ENCODE peak calls at places on chromosomes 12 and 14, in ten cellular contexts. E, J, V, L, G, U, W, Y, K and I are unnamed samples.
A peak's percentile ranks its signal among the peaks of the same experiment; 100 is the strongest.

GRCh38 chr12:1523046-1523445 is 71.3 kb downstream of the FBXL14 start:
- DNase-seq in E (no peak), J (no peak), V (no peak), L (no peak), G (peak; percentile 24), U (no peak), W (no peak), Y (no peak), K (no peak), I (no peak)

GRCh38 chr12:109588461-109589239 is 15.1 kb downstream of the MVK start:
- DNase-seq in E (no peak), J (no peak), V (no peak), L (no peak), G (no peak), U (no peak), W (no peak), Y (peak; percentile 63), K (no peak), I (no peak)

GRCh38 chr14:69685716-69686115 is 74.3 kb downstream of the SUSD6 start:
- DNase-seq in E (no peak), J (peak; percentile 60), V (peak; percentile 67), L (peak; percentile 75), G (no peak), U (peak; percentile 72), W (no peak), Y (peak; percentile 84), K (no peak), I (no peak)

GRCh38 chr12:42636993-42637392 is 47.4 kb upstream of the PRICKLE1 start:
- DNase-seq in E (no peak), J (no peak), V (no peak), L (no peak), G (no peak), U (no peak), W (no peak), Y (no peak), K (no peak), I (no peak)

GRCh38 chr14:92986254-92987147 is 63.6 kb downstream of the CHGA start:
- DNase-seq in E (no peak), J (peak; percentile 28), V (peak; percentile 24), L (peak; percentile 76), G (no peak), U (peak; percentile 47), W (peak; percentile 53), Y (peak; percentile 28), K (no peak), I (no peak)

GRCh38 chr12:76020281-76020680 is 11.3 kb downstream of the PHLDA1 start:
- DNase-seq in E (no peak), J (peak; percentile 91), V (peak; percentile 73), L (peak; percentile 91), G (peak; percentile 86), U (peak; percentile 88), W (peak; percentile 39), Y (peak; percentile 50), K (no peak), I (no peak)

GRCh38 chr14:67690011-67690410 is 5.6 kb downstream of the RDH11 start:
- DNase-seq in E (no peak), J (no peak), V (no peak), L (no peak), G (no peak), U (no peak), W (no peak), Y (no peak), K (no peak), I (no peak)

GRCh38 chr12:6778212-6778570 is 5.9 kb downstream of the LAG3 start:
- DNase-seq in E (no peak), J (no peak), V (peak; percentile 37), L (peak; percentile 34), G (no peak), U (peak; percentile 26), W (no peak), Y (no peak), K (no peak), I (no peak)

GRCh38 chr14:104878582-104878981 is 13.5 kb downstream of the CEP170B start:
- DNase-seq in E (no peak), J (no peak), V (no peak), L (no peak), G (no peak), U (no peak), W (no peak), Y (peak; percentile 30), K (no peak), I (no peak)

GRCh38 chr14:51386983-51387730 is 147.1 kb downstream of the TMX1 start:
- DNase-seq in E (no peak), J (no peak), V (peak; percentile 12), L (peak; percentile 71), G (no peak), U (peak; percentile 61), W (no peak), Y (no peak), K (no peak), I (no peak)